ENCODE peak calls at places on chromosomes 5 and 9, in six cellular contexts. One of them, this sample, is unnamed.

GRCh38 chr9:127417130-127418036 is 6.8 kb upstream of the ZNF79 start:
- ATAC-seq in A549: peak; percentile 63
- ATAC-seq in HepG2: peak; percentile 6
- ATAC-seq in GM12878: no peak
- ATAC-seq in upper lobe of left lung: no peak
- ATAC-seq in K562: no peak
- ATAC-seq in this sample: no peak

GRCh38 chr9:14051459-14051858 is 262.5 kb downstream of the NFIB start:
- ATAC-seq in A549: no peak
- ATAC-seq in HepG2: no peak
- ATAC-seq in GM12878: no peak
- ATAC-seq in upper lobe of left lung: peak; percentile 29
- ATAC-seq in K562: no peak
- ATAC-seq in this sample: no peak

GRCh38 chr5:143057580-143057999 is 287.4 kb downstream of the ARHGAP26 start:
- ATAC-seq in A549: no peak
- ATAC-seq in HepG2: no peak
- ATAC-seq in GM12878: peak; percentile 59
- ATAC-seq in upper lobe of left lung: peak; percentile 23
- ATAC-seq in K562: no peak
- ATAC-seq in this sample: peak; percentile 80

GRCh38 chr5:142955628-142956027 is 185.5 kb downstream of the ARHGAP26 start:
- ATAC-seq in A549: no peak
- ATAC-seq in HepG2: no peak
- ATAC-seq in GM12878: no peak
- ATAC-seq in upper lobe of left lung: no peak
- ATAC-seq in K562: no peak
- ATAC-seq in this sample: no peak

GRCh38 chr5:33832414-33832813 is 59.4 kb downstream of the ADAMTS12 start:
- ATAC-seq in A549: no peak
- ATAC-seq in HepG2: no peak
- ATAC-seq in GM12878: no peak
- ATAC-seq in upper lobe of left lung: no peak
- ATAC-seq in K562: no peak
- ATAC-seq in this sample: no peak

GRCh38 chr5:65334077-65334476 is 147.6 kb downstream of the ADAMTS6 start:
- ATAC-seq in A549: no peak
- ATAC-seq in HepG2: no peak
- ATAC-seq in GM12878: no peak
- ATAC-seq in upper lobe of left lung: no peak
- ATAC-seq in K562: no peak
- ATAC-seq in this sample: no peak

GRCh38 chr5:4544049-4544675 is 596.0 kb upstream of the ADAMTS16 start:
- ATAC-seq in A549: no peak
- ATAC-seq in HepG2: no peak
- ATAC-seq in GM12878: no peak
- ATAC-seq in upper lobe of left lung: no peak
- ATAC-seq in K562: no peak
- ATAC-seq in this sample: no peak

GRCh38 chr9:126925876-126926275 is 11.3 kb downstream of the RALGPS1 start:
- ATAC-seq in A549: no peak
- ATAC-seq in HepG2: no peak
- ATAC-seq in GM12878: peak; percentile 44
- ATAC-seq in upper lobe of left lung: no peak
- ATAC-seq in K562: no peak
- ATAC-seq in this sample: no peak

GRCh38 chr9:134544388-134545212 is 97.0 kb upstream of the COL5A1 start:
- ATAC-seq in A549: peak; percentile 61
- ATAC-seq in HepG2: no peak
- ATAC-seq in GM12878: no peak
- ATAC-seq in upper lobe of left lung: peak; percentile 31
- ATAC-seq in K562: no peak
- ATAC-seq in this sample: peak; percentile 68

GRCh38 chr5:109868737-109869136 is 179.0 kb downstream of the MAN2A1 start:
- ATAC-seq in A549: no peak
- ATAC-seq in HepG2: no peak
- ATAC-seq in GM12878: no peak
- ATAC-seq in upper lobe of left lung: no peak
- ATAC-seq in K562: no peak
- ATAC-seq in this sample: no peak

GRCh38 chr5:177508837-177509236 is 789 bp downstream of the DOK3 start:
- ATAC-seq in A549: no peak
- ATAC-seq in HepG2: no peak
- ATAC-seq in GM12878: peak; percentile 32
- ATAC-seq in upper lobe of left lung: no peak
- ATAC-seq in K562: peak; percentile 64
- ATAC-seq in this sample: no peak

DNA sequence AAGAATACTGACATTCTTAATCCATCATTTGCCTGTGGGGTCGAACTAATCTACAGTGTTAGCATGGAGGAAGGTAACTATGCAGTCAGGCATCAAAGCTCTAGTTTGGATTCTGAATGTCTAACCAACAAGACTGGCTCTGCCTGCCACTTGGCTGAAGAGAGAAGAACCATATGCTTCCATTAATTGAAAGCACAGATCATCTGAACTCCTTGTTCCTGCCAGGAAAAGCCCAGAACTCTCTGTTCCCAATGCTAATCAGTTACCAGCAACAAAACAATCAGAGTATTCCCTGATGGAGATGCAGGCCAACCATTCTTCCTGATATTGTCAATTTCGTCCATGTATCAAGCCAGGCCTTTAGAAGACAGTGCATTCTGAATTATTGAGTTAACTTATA is 244.4 kb downstream of the SPOCK1 start:
- ATAC-seq in A549: no peak
- ATAC-seq in HepG2: no peak
- ATAC-seq in GM12878: no peak
- ATAC-seq in upper lobe of left lung: peak; percentile 66
- ATAC-seq in K562: no peak
- ATAC-seq in this sample: peak; percentile 76
- TF ChIP-seq EP300 in A549: no peak
- TF ChIP-seq EP300 in HepG2: no peak
- TF ChIP-seq EP300 in GM12878: no peak
- TF ChIP-seq EP300 in upper lobe of left lung: peak; percentile 67
- TF ChIP-seq EP300 in K562: no peak
- TF ChIP-seq EP300 in this sample: peak; percentile 50

DNA sequence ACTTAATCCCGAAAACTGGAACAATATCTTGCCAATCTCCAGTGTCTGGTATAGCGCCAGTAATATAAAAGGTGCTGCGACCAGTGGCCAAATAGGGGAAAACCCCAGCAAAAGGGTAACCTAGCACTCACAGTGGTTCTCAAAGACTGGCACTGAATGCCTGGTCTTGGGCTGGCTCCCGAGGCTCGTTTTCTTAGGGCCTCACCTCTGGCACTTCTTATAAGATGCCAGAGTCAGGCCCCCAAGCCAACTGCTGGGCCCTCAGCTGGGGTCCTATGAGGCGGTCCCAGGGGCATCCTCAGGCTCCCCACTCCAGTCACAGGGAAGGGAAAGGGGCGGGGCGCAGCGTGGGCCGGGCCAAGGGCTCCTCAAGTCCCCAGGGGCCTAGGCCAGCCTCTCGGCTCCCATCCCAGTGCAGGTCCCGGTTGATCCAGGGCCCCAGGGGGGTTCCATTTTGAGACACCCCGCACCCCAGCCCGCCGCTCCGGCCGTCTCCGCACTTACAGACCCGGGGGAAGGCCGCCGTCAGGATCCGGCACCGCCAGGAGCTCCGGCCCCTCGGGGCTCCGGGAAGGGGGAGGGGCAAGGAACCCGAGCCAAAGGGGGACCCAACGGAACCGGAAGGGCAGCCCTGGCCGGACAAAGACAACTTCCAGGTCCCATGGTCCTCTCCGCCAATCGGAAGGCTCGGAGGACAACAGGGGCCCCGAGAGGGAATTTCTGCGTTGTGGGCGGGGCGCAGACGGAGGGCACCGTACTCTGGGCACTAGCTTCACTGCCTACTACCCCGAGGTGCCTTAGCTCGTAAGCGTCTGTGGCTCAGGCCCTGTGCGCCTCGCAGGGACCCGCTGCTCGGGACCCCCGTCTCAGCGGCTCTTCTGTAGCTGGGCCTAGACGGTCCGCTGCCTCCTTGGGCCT is at the start of gene ZBTB26:
- ATAC-seq in A549: peak; percentile 99
- ATAC-seq in HepG2: peak; percentile 98
- ATAC-seq in GM12878: peak; percentile 98
- ATAC-seq in upper lobe of left lung: peak; percentile 99
- ATAC-seq in K562: peak; percentile 98
- ATAC-seq in this sample: peak; percentile 99
- TF ChIP-seq POLR2A in A549: peak; percentile 79
- TF ChIP-seq POLR2A in HepG2: peak; percentile 95
- TF ChIP-seq POLR2A in GM12878: peak; percentile 88
- TF ChIP-seq POLR2A in upper lobe of left lung: peak; percentile 74
- TF ChIP-seq POLR2A in K562: peak; percentile 74
- TF ChIP-seq POLR2A in this sample: no peak

DNA sequence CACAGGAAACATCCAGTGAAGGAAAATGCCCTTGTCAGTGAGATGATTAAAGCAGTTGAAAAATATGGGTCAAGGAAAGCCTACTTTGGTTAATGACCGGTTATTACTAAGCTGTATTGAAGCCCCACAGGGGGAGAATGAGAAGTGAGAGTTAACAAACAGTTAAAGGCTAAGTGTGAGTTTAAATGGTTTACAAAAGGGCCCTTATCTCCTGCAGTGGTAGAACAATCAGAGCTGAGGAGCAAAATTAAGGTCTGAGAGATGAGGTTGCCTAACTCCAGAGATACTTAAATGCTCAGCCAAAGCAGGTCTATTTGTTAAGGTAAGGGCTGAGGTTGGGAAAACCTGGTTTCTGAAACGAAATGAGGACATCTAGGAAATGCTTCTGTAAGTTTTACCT is 75.1 kb upstream of the FER start:
- ATAC-seq in A549: no peak
- ATAC-seq in HepG2: no peak
- ATAC-seq in GM12878: no peak
- ATAC-seq in upper lobe of left lung: no peak
- ATAC-seq in K562: no peak
- ATAC-seq in this sample: no peak
- TF ChIP-seq EP300 in A549: no peak
- TF ChIP-seq EP300 in HepG2: no peak
- TF ChIP-seq EP300 in GM12878: no peak
- TF ChIP-seq EP300 in upper lobe of left lung: no peak
- TF ChIP-seq EP300 in K562: no peak
- TF ChIP-seq EP300 in this sample: no peak

DNA sequence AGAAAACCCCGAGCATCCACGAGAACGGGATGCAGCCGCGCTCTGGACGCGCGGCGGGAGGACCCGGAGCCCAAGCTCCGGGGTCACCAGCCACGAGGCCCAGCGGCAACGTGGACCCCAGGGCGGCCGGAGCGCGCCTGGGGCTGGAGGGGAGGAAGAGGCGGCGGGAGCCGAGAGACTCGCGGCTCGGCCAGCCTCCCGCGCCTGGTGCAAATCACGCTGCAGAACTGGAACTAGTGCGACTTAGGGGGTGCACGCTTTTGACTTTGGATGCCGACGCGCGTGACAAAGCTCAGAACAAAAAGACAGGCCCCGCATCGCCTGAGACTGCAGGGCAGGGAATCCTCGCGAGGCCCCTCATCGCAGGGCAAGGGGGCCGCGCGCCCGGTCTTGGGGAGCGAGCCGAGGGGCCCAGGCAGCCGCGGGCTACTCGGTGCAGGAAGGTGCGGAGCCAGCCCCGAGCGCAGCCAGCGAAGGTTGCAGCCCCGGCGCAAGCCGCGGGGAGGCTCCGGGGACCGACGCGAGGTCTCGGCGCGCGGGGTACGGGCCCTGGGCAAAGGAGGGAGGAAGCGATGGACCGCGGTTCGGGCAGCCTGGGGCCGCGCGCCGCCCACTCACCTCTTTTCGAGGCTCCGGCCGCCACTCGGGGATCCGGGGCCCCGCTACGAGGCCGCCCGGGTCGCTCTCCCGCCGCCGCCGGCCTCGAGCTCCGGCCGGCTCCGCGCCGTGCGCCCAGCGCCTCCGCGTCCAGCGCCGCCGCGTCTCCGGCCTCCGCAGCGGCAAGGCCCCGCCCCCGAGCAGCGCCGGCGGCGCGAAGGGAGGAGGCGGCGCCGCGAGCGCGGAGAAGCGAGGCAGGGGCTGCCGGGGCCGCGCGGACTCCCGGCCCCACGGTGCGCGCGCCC is at the start of gene GOLM1:
- ATAC-seq in A549: peak; percentile 83
- ATAC-seq in HepG2: peak; percentile 86
- ATAC-seq in GM12878: peak; percentile 84
- ATAC-seq in upper lobe of left lung: peak; percentile 92
- ATAC-seq in K562: peak; percentile 91
- ATAC-seq in this sample: peak; percentile 92
- TF ChIP-seq POLR2A in A549: peak; percentile 60
- TF ChIP-seq POLR2A in HepG2: no peak
- TF ChIP-seq POLR2A in GM12878: peak; percentile 36
- TF ChIP-seq POLR2A in upper lobe of left lung: peak; percentile 23
- TF ChIP-seq POLR2A in K562: no peak
- TF ChIP-seq POLR2A in this sample: no peak

GRCh38 chr5:145479271-145479670 is 355.9 kb downstream of the PRELID2 start:
- ATAC-seq in A549: peak; percentile 30
- ATAC-seq in HepG2: no peak
- ATAC-seq in GM12878: no peak
- ATAC-seq in upper lobe of left lung: no peak
- ATAC-seq in K562: no peak
- ATAC-seq in this sample: no peak

GRCh38 chr5:145478651-145479050 is 356.5 kb downstream of the PRELID2 start:
- ATAC-seq in A549: no peak
- ATAC-seq in HepG2: no peak
- ATAC-seq in GM12878: no peak
- ATAC-seq in upper lobe of left lung: no peak
- ATAC-seq in K562: no peak
- ATAC-seq in this sample: no peak

GRCh38 chr5:145484195-145484594 is 350.9 kb downstream of the PRELID2 start:
- ATAC-seq in A549: peak; percentile 61
- ATAC-seq in HepG2: no peak
- ATAC-seq in GM12878: no peak
- ATAC-seq in upper lobe of left lung: peak; percentile 63
- ATAC-seq in K562: no peak
- ATAC-seq in this sample: no peak

GRCh38 chr5:145479862-145480261 is 355.3 kb downstream of the PRELID2 start:
- ATAC-seq in A549: no peak
- ATAC-seq in HepG2: no peak
- ATAC-seq in GM12878: no peak
- ATAC-seq in upper lobe of left lung: no peak
- ATAC-seq in K562: no peak
- ATAC-seq in this sample: no peak

DNA sequence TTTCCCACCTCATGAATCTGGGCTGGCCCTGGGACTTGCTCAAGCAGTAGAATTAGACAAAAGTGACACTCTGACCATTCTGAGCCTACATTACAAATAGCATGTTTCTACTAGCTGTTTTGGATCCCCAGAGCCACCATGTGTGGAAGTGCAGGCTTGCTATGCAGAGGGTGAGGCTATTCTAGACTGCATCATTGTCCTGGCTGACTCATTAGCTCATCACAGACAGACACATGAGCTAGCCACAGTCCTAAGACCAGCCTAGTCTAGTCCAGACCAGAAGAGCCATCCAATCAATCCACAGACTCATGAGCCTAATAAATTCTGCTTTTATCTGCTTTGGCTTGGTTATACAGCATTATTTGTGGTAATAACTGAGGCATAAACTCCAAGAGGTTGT is 351.9 kb downstream of the PRELID2 start:
- ATAC-seq in A549: peak; percentile 48
- ATAC-seq in HepG2: no peak
- ATAC-seq in GM12878: no peak
- ATAC-seq in upper lobe of left lung: peak; percentile 83
- ATAC-seq in K562: no peak
- ATAC-seq in this sample: no peak
- TF ChIP-seq EP300 in A549: no peak
- TF ChIP-seq EP300 in HepG2: no peak
- TF ChIP-seq EP300 in GM12878: no peak
- TF ChIP-seq EP300 in upper lobe of left lung: no peak
- TF ChIP-seq EP300 in K562: no peak
- TF ChIP-seq EP300 in this sample: no peak